ENCODE peak calls at places on chromosomes 11 and 22, in ten cellular contexts. M is T-helper 1 cell; L is PC-3; D is glomerular endothelial cell; V is NCI-H1092 treated with DMSO at 0.1 percent for 48 hours; O is colonic mucosa; T is iris pigment epithelial cell; R is activated T-helper 1 cell treated with anti-CD3 and anti-CD28 coated beads, Interleukin-12 subunit alpha, Interleukin-12 subunit beta, Interleukin-2, Interleukin-4 antibody, amounts not matched to agents 30 ng/mL and 10 ng/mL and 1 ng/mL, durations not matched to agents 14 hours and 24 hours and 36 hours; Y is NCI-H1417; P is PC-9. J is an unnamed sample.

GRCh38 chr11:9060700-9061111 is 30.7 kb downstream of the SCUBE2 start:
- DNase-seq in M (no peak), L (peak; percentile 41), D (no peak), V (no peak), O (no peak), T (no peak), R (peak; percentile 48), Y (no peak), P (no peak), J (no peak)

GRCh38 chr11:36066891-36067290 is 123.0 kb downstream of the LDLRAD3 start:
- DNase-seq in M (no peak), L (no peak), D (no peak), V (no peak), O (no peak), T (no peak), R (no peak), Y (no peak), P (no peak), J (no peak)

GRCh38 chr22:39343259-39344045 is 6.3 kb upstream of the SYNGR1 start:
- DNase-seq in M (no peak), L (peak; percentile 62), D (no peak), V (peak; percentile 19), O (peak; percentile 61), T (peak; percentile 63), R (peak; percentile 42), Y (peak; percentile 50), P (peak; percentile 69), J (peak; percentile 60)

GRCh38 chr22:31578171-31578570 is 81.8 kb downstream of the SFI1 start:
- DNase-seq in M (no peak), L (no peak), D (no peak), V (no peak), O (no peak), T (no peak), R (no peak), Y (no peak), P (no peak), J (no peak)

GRCh38 chr11:43556269-43556668 is 124.3 kb upstream of the HSD17B12 start:
- DNase-seq in M (no peak), L (no peak), D (no peak), V (no peak), O (no peak), T (no peak), R (no peak), Y (peak; percentile 60), P (no peak), J (no peak)

GRCh38 chr22:37489994-37490393 is 3.8 kb upstream of the MFNG start:
- DNase-seq in M (no peak), L (no peak), D (no peak), V (no peak), O (no peak), T (no peak), R (no peak), Y (no peak), P (no peak), J (no peak)

GRCh38 chr22:22111267-22111751 is 128.7 kb upstream of the TOP3B start:
- DNase-seq in M (no peak), L (peak; percentile 83), D (no peak), V (no peak), O (no peak), T (peak; percentile 90), R (peak; percentile 57), Y (no peak), P (peak; percentile 19), J (no peak)

GRCh38 chr11:96014234-96014633 is 90.3 kb upstream of the MTMR2 start:
- DNase-seq in M (no peak), L (peak; percentile 80), D (no peak), V (no peak), O (no peak), T (peak; percentile 82), R (peak; percentile 15), Y (peak; percentile 64), P (peak; percentile 18), J (no peak)

GRCh38 chr11:108324587-108324986 is 101.7 kb downstream of the ATM start:
- DNase-seq in M (no peak), L (peak; percentile 57), D (no peak), V (no peak), O (no peak), T (peak; percentile 59), R (no peak), Y (peak; percentile 91), P (no peak), J (no peak)

GRCh38 chr11:10730151-10730550 is 20.9 kb upstream of the CTR9 start:
- DNase-seq in M (no peak), L (no peak), D (no peak), V (no peak), O (no peak), T (no peak), R (no peak), Y (no peak), P (no peak), J (no peak)

GRCh38 chr22:43861529-43861928 is 784 bp downstream of the SULT4A1 start:
- DNase-seq in M (no peak), L (no peak), D (no peak), V (no peak), O (no peak), T (no peak), R (no peak), Y (peak; percentile 30), P (no peak), J (peak; percentile 90)

GRCh38 chr11:83319346-83319745 is 33.2 kb upstream of the CCDC90B start:
- DNase-seq in M (no peak), L (no peak), D (no peak), V (no peak), O (no peak), T (no peak), R (no peak), Y (no peak), P (no peak), J (no peak)

GRCh38 chr11:32420139-32420538 is 15.2 kb downstream of the WT1 start:
- DNase-seq in M (no peak), L (no peak), D (no peak), V (no peak), O (no peak), T (no peak), R (no peak), Y (no peak), P (no peak), J (no peak)

GRCh38 chr22:35229865-35230264 is 27.4 kb upstream of the HMGXB4 start:
- DNase-seq in M (no peak), L (no peak), D (no peak), V (no peak), O (no peak), T (no peak), R (no peak), Y (no peak), P (no peak), J (no peak)

GRCh38 chr11:69867076-69868002 is 48.1 kb upstream of the FGF3 start:
- DNase-seq in M (no peak), L (peak; percentile 92), D (no peak), V (no peak), O (no peak), T (peak; percentile 16), R (no peak), Y (no peak), P (peak; percentile 95), J (no peak)

GRCh38 chr11:2691991-2692841 is 7.6 kb downstream of the KCNQ1OT1 start:
- DNase-seq in M (no peak), L (peak; percentile 43), D (no peak), V (peak; percentile 77), O (no peak), T (no peak), R (no peak), Y (peak; percentile 76), P (peak; percentile 21), J (no peak)

GRCh38 chr22:39453765-39454378 is 2.9 kb upstream of the MGAT3 start:
- DNase-seq in M (no peak), L (no peak), D (no peak), V (no peak), O (no peak), T (no peak), R (no peak), Y (no peak), P (peak; percentile 26), J (no peak)